ENCODE peak calls at places on chromosomes 2 and 18, in six cellular contexts. W, K, V, G, N and T are unnamed samples.

GRCh38 chr18:51537487-51537886 is 340.0 kb upstream of the MEX3C start:
- DNase-seq in G (no peak), V (no peak), N (peak), W (peak), K (no peak), T (peak)

GRCh38 chr2:131016826-131017596 is 76.2 kb downstream of the FAM168B start:
- DNase-seq in W (peak), G (no peak), K (no peak), V (no peak), N (no peak), T (no peak)

GRCh38 chr2:100748673-100749072 is 71.3 kb upstream of the NPAS2 start:
- DNase-seq in W (no peak), N (no peak), V (no peak), K (no peak), G (no peak), T (no peak)

GRCh38 chr18:49621301-49621700 is 59.4 kb downstream of the LIPG start:
- DNase-seq in G (no peak), K (no peak), N (no peak), V (no peak), W (no peak), T (no peak)

GRCh38 chr2:121128741-121129659 is 156.0 kb downstream of the TFCP2L1 start:
- DNase-seq in W (peak), V (no peak), K (no peak), G (no peak), N (peak), T (peak)

GRCh38 chr2:38771632-38772031 is 6.4 kb upstream of the GEMIN6 start:
- DNase-seq in N (peak), W (peak), G (no peak), K (no peak), V (no peak), T (no peak)

GRCh38 chr18:79927597-79928562 is 23.6 kb downstream of the SLC66A2 start:
- DNase-seq in K (no peak), W (no peak), N (peak), G (peak), V (no peak), T (no peak)

GRCh38 chr2:180520206-180520605 is 460.2 kb upstream of the UBE2E3 start:
- DNase-seq in G (no peak), V (no peak), W (peak), N (no peak), K (no peak), T (no peak)

GRCh38 chr2:95385570-95385984 is 16.9 kb upstream of the FAHD2A start:
- DNase-seq in N (no peak), G (peak), K (no peak), V (no peak), W (no peak), T (no peak)

GRCh38 chr2:64405476-64406406 is 48.2 kb upstream of the LGALSL start:
- DNase-seq in V (no peak), N (peak), K (no peak), W (peak), G (no peak), T (no peak)

GRCh38 chr2:122799391-122799790 is 1043.9 kb downstream of the TSN start:
- DNase-seq in W (peak), V (no peak), K (no peak), G (no peak), N (no peak), T (no peak)

GRCh38 chr2:43082878-43083261 is 143.5 kb downstream of the ZFP36L2 start:
- DNase-seq in N (no peak), K (no peak), V (no peak), W (no peak), G (no peak), T (no peak)

GRCh38 chr18:42095732-42096377 is 140.8 kb downstream of the PIK3C3 start:
- DNase-seq in W (no peak), K (no peak), G (no peak), N (no peak), V (no peak), T (no peak)

GRCh38 chr2:157345647-157346389 is 20.2 kb upstream of the ERMN start:
- DNase-seq in G (no peak), K (no peak), N (no peak), V (no peak), W (no peak), T (no peak)

GRCh38 chr2:240597419-240598181 is 11.1 kb downstream of the CAPN10 start:
- DNase-seq in W (no peak), G (no peak), N (peak), V (no peak), K (no peak), T (no peak)

GRCh38 chr18:6666286-6666685 is 63.2 kb upstream of the ARHGAP28 start:
- DNase-seq in N (no peak), K (no peak), G (no peak), W (no peak), V (no peak), T (no peak)

GRCh38 chr2:195848119-195848899 is 191.3 kb downstream of the SLC39A10 start:
- DNase-seq in V (no peak), G (no peak), K (no peak), W (no peak), N (no peak), T (no peak)

GRCh38 chr2:147945660-147946059 is 74.9 kb downstream of the ORC4 start:
- DNase-seq in V (no peak), K (no peak), G (no peak), N (no peak), W (peak), T (no peak)